ENCODE peak calls at places on chromosomes 12 and 14, in six cellular contexts. H, Z, J, D, C and S are unnamed samples.

GRCh38 chr14:94193776-94194175 is 19.7 kb downstream of the PPP4R4 start:
- DNase-seq in H (no peak), D (no peak), J (no peak), C (no peak), Z (no peak), S (no peak)

GRCh38 chr14:92563359-92563758 is 49.8 kb downstream of the RIN3 start:
- DNase-seq in J (no peak), H (no peak), D (no peak), Z (no peak), C (peak), S (peak)

GRCh38 chr12:128449146-128449894 is 182.3 kb downstream of the TMEM132C start:
- DNase-seq in C (peak), Z (no peak), H (peak), J (no peak), D (no peak), S (no peak)

GRCh38 chr12:26126340-26127284 is 1.8 kb upstream of the BHLHE41 start:
- DNase-seq in C (peak), H (peak), J (peak), D (no peak), Z (peak), S (peak)

GRCh38 chr12:47021298-47021697 is 58.1 kb upstream of the PCED1B start:
- DNase-seq in C (peak), H (peak), D (peak), Z (no peak), J (no peak), S (peak)

GRCh38 chr12:8668441-8668840 is 5.8 kb upstream of the MFAP5 start:
- DNase-seq in H (no peak), J (no peak), C (no peak), D (no peak), Z (no peak), S (no peak)

GRCh38 chr12:46523863-46524770 is 151.5 kb upstream of the SLC38A2 start:
- DNase-seq in H (no peak), C (peak), D (peak), J (no peak), Z (no peak), S (peak)

GRCh38 chr12:50620050-50620974 is 115.5 kb downstream of the DIP2B start:
- DNase-seq in J (no peak), Z (peak), C (peak), D (no peak), H (peak), S (peak)

GRCh38 chr12:27645671-27646070 is 50.6 kb upstream of the REP15 start:
- DNase-seq in Z (no peak), J (no peak), H (no peak), C (no peak), D (no peak), S (no peak)
- TF ChIP-seq CTCF in Z (no peak), J (no peak), H (no peak), C (no peak), D (no peak), S (no peak)

GRCh38 chr12:112862570-112863137 is 44.1 kb upstream of the OAS1 start:
- DNase-seq in Z (no peak), C (no peak), H (no peak), J (no peak), D (no peak), S (no peak)
- H3K27ac ChIP-seq in Z (no peak), C (no peak), H (no peak), J (no peak), D (no peak), S (no peak)

DNA sequence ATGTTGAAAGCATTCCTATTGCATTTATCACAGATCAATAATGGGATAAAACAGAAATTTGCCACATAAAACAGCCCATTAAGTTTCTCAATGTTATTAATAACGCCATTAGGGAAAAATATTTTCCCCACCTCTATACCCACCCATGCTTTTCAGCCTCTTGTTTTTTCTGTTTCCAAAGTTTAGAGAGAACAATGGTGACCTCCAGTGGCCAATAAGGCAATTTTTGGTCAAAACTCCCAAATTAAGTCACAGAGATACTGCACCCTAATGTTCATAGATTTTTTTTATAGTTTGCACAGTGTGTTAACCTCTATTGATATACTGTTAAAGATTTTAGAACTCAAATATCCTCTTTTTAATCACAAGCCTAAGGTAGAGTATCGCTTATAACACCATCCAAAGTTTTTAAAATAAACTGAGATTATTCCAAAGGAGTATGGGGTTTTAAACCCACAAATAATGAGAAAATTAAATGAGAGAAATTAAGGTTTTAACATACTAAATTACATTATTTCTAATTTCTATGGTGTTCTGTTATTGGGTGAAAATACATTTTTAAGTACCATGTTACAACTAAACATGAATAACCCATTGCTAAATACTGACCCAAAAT is 184.7 kb upstream of the DCN start:
- DNase-seq in D (no peak), H (peak), C (peak), J (no peak), Z (no peak), S (peak)
- TF ChIP-seq CTCF in D (peak), H (peak), C (peak), J (peak), Z (peak), S (peak)

DNA sequence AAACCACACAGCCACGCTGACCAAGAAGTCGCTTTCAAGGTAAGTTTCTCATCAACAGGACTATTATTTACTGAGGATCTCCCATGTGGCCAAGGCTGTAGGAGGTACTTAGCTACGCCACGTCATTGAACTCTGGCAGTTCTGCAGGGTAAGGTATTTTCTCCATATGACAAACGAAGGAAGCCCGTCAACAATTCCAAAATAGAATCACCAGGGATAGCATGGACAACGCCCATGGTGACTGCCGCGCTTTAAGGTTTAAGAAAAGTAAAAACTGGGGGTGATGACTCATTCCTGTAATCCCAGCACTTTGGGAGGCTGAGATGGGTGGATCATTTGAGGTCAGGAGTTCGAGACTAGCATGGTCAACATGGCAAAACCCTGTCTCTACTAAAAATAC is 28.6 kb downstream of the SSH1 start:
- DNase-seq in Z (no peak), C (no peak), H (no peak), J (no peak), D (no peak), S (peak)
- H3K27ac ChIP-seq in Z (no peak), C (no peak), H (no peak), J (peak), D (peak), S (peak)

GRCh38 chr14:68843471-68844209 is 50.8 kb upstream of the ZFP36L1 start:
- DNase-seq in Z (peak), C (peak), D (peak), J (peak), H (peak), S (peak)

GRCh38 chr14:68841030-68841809 is 48.4 kb upstream of the ZFP36L1 start:
- DNase-seq in Z (no peak), D (peak), C (peak), J (no peak), H (no peak), S (no peak)

GRCh38 chr14:68842298-68842697 is 49.4 kb upstream of the ZFP36L1 start:
- DNase-seq in H (no peak), D (no peak), C (no peak), J (no peak), Z (no peak), S (no peak)

GRCh38 chr14:68846466-68846865 is 53.6 kb upstream of the ZFP36L1 start:
- DNase-seq in D (no peak), H (peak), C (no peak), J (no peak), Z (no peak), S (no peak)

GRCh38 chr14:68844210-68844545 is 51.3 kb upstream of the ZFP36L1 start:
- DNase-seq in C (no peak), H (no peak), Z (no peak), J (no peak), D (no peak), S (no peak)
- TF ChIP-seq CTCF in C (peak), H (peak), Z (no peak), J (no peak), D (no peak), S (peak)

GRCh38 chr14:76779221-76780057 is 18.2 kb downstream of the VASH1 start:
- DNase-seq in D (no peak), J (no peak), H (no peak), Z (peak), C (no peak), S (no peak)
- H3K27ac ChIP-seq in D (no peak), J (no peak), H (no peak), Z (no peak), C (no peak), S (no peak)

DNA sequence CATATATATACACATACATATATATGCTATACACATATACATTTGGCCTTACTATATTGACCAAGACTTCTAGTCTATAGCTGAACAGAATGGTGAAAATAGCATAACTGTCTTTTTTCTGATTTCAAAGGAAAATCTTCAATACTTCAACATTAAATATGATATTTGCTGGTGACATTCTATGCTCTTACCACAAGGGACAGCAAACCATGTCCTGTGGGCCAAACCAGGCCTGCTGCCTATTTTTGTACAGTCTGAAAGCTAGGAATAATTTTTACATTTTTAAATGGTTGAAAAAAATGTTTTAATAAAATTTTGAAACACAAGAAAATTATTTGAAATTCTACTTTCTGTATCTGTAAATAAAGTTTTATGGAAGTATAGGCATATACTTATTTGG is 63.6 kb downstream of the EML5 start:
- DNase-seq in J (no peak), H (no peak), Z (no peak), D (no peak), C (peak), S (no peak)
- TF ChIP-seq CTCF in J (no peak), H (peak), Z (peak), D (peak), C (peak), S (peak)